ENCODE peak calls at places on chromosomes 7 and 10, in four cellular contexts. K, C, D and W are unnamed samples.

GRCh38 chr7:2873686-2874551 is 29.8 kb upstream of the GNA12 start:
- DNase-seq in K (peak), C (no peak), D (peak), W (peak)

GRCh38 chr10:62268027-62268398 is 631 bp downstream of the RTKN2 start:
- DNase-seq in K (no peak), C (no peak), D (peak), W (no peak)

GRCh38 chr10:107013258-107014001 is 151.1 kb downstream of the SORCS1 start:
- DNase-seq in K (no peak), C (no peak), D (no peak), W (no peak)

GRCh38 chr7:157496426-157497275 is 159.8 kb downstream of the DNAJB6 start:
- DNase-seq in K (no peak), C (no peak), D (no peak), W (no peak)

GRCh38 chr7:108132551-108133265 is 2.5 kb upstream of the LAMB4 start:
- DNase-seq in K (no peak), C (no peak), D (no peak), W (no peak)

GRCh38 chr10:42969147-42969546 is 107.7 kb upstream of the RET start:
- DNase-seq in K (no peak), C (no peak), D (no peak), W (no peak)

GRCh38 chr7:135717686-135718085 is 10.3 kb downstream of the SLC13A4 start:
- DNase-seq in K (no peak), C (no peak), D (no peak), W (no peak)

GRCh38 chr10:77609781-77610272 is 27.8 kb downstream of the KCNMA1 start:
- DNase-seq in K (peak), C (no peak), D (no peak), W (no peak)

GRCh38 chr7:12103948-12104347 is 107.1 kb upstream of the TMEM106B start:
- DNase-seq in K (no peak), C (no peak), D (no peak), W (no peak)

GRCh38 chr10:127243490-127244272 is 47.3 kb upstream of the INSYN2A start:
- DNase-seq in K (peak), C (peak), D (peak), W (peak)

GRCh38 chr10:101287922-101288638 is 58.8 kb upstream of the LBX1 start:
- DNase-seq in K (peak), C (peak), D (peak), W (peak)

GRCh38 chr10:24708081-24708480 is 15.6 kb downstream of the ARHGAP21 start:
- DNase-seq in K (no peak), C (no peak), D (no peak), W (no peak)

GRCh38 chr10:77245953-77246352 is 391.7 kb downstream of the KCNMA1 start:
- DNase-seq in K (peak), C (no peak), D (no peak), W (no peak)

GRCh38 chr7:28407643-28408042 is 4.7 kb upstream of the CREB5 start:
- DNase-seq in K (peak), C (no peak), D (peak), W (no peak)

GRCh38 chr7:36486336-36486735 is 96.7 kb downstream of the ANLN start:
- DNase-seq in K (no peak), C (no peak), D (no peak), W (no peak)

GRCh38 chr10:69057261-69057950 is 30.5 kb upstream of the SRGN start:
- DNase-seq in K (no peak), C (no peak), D (no peak), W (no peak)

GRCh38 chr10:77837248-77837924 is 89.2 kb downstream of the DLG5 start:
- DNase-seq in K (peak), C (peak), D (no peak), W (peak)

GRCh38 chr10:28503114-28503513 is 29.8 kb upstream of the WAC start:
- DNase-seq in K (no peak), C (no peak), D (no peak), W (peak)

GRCh38 chr10:112131361-112131760 is 52.2 kb downstream of the GPAM start:
- DNase-seq in K (no peak), C (no peak), D (no peak), W (no peak)

GRCh38 chr7:3089493-3089892 is 45.8 kb upstream of the CARD11 start:
- DNase-seq in K (peak), C (no peak), D (peak), W (peak)

GRCh38 chr7:6028563-6028962 is 2.6 kb upstream of the ANKRD61 start:
- DNase-seq in K (no peak), C (no peak), D (no peak), W (no peak)

GRCh38 chr10:102470579-102471546 is 19.5 kb upstream of the C10orf95 start:
- DNase-seq in K (no peak), C (no peak), D (no peak), W (no peak)

GRCh38 chr7:129707910-129708490 is 96.5 kb downstream of the NRF1 start:
- DNase-seq in K (no peak), C (no peak), D (no peak), W (no peak)

GRCh38 chr7:130732980-130733865 is 784 bp downstream of the KLF14 start:
- DNase-seq in K (peak), C (peak), D (peak), W (no peak)

GRCh38 chr10:122054046-122055025 is 65.4 kb downstream of the TACC2 start:
- DNase-seq in K (peak), C (peak), D (peak), W (no peak)

GRCh38 chr7:81468516-81468915 is 301.3 kb downstream of the HGF start:
- DNase-seq in K (no peak), C (no peak), D (no peak), W (no peak)

GRCh38 chr7:157250605-157251228 is 86.1 kb upstream of the DNAJB6 start:
- DNase-seq in K (peak), C (peak), D (peak), W (no peak)

GRCh38 chr7:107506683-107507339 is 37.0 kb downstream of the GPR22 start:
- DNase-seq in K (peak), C (no peak), D (no peak), W (peak)

GRCh38 chr7:34078864-34079263 is 173.5 kb downstream of the BMPER start:
- DNase-seq in K (no peak), C (no peak), D (no peak), W (no peak)

GRCh38 chr7:92584953-92585352 is 5.2 kb downstream of the FAM133B start:
- DNase-seq in K (no peak), C (peak), D (no peak), W (no peak)

GRCh38 chr10:24448351-24449009 is 239.5 kb downstream of the KIAA1217 start:
- DNase-seq in K (peak), C (no peak), D (no peak), W (no peak)

GRCh38 chr10:87053121-87053520 is 33.0 kb downstream of the FAM25A start:
- DNase-seq in K (no peak), C (peak), D (no peak), W (no peak)

GRCh38 chr7:120709931-120710330 is 148.0 kb downstream of the TSPAN12 start:
- DNase-seq in K (no peak), C (no peak), D (no peak), W (no peak)

GRCh38 chr7:96508371-96508770 is 186.5 kb upstream of the SLC25A13 start:
- DNase-seq in K (no peak), C (no peak), D (no peak), W (no peak)

GRCh38 chr7:39683216-39683845 is 60.0 kb downstream of the RALA start:
- DNase-seq in K (peak), C (no peak), D (no peak), W (no peak)

GRCh38 chr7:151229249-151229648 is 2.2 kb upstream of the ABCF2 start:
- DNase-seq in K (no peak), C (no peak), D (no peak), W (no peak)

GRCh38 chr7:151228024-151228866 is 1.2 kb upstream of the ABCF2 start:
- DNase-seq in K (no peak), C (no peak), D (no peak), W (no peak)

GRCh38 chr7:151226560-151226874 is 488 bp downstream of the ABCF2 start:
- DNase-seq in K (no peak), C (no peak), D (no peak), W (no peak)

GRCh38 chr7:151225948-151226510 is 976 bp downstream of the ABCF2 start:
- DNase-seq in K (no peak), C (no peak), D (no peak), W (no peak)

GRCh38 chr7:151226875-151227782 is at the start of gene ABCF2:
- DNase-seq in K (peak), C (peak), D (peak), W (peak)
- TF ChIP-seq POLR2A in K (peak), C (peak), D (peak), W (peak)

GRCh38 chr7:30179016-30179436 is 44.2 kb downstream of the MTURN start:
- DNase-seq in K (no peak), C (no peak), D (no peak), W (no peak)
- TF ChIP-seq POLR2A in K (no peak), C (no peak), D (no peak), W (no peak)

DNA sequence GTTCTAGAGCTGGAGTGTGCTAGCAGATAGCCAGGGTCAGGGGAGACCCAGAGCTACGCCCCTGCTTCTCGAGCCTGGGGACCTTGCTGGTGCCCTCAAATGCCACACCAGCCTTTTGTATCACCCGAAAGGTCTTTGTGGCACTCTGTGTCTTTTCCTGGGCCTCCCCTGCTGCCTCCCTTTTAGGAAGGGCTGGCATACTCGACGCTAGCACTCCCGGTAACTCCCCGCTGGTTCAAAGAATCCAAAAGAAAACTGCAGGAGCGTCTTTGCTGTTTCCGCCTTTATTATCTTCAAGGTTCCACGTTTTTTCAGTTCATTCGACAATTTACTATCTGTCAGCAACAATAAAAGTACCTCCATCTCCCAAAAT is 36.3 kb downstream of the CTBP2 start:
- DNase-seq in K (no peak), C (no peak), D (no peak), W (no peak)
- TF ChIP-seq POLR2A in K (no peak), C (no peak), D (no peak), W (no peak)

GRCh38 chr10:84200537-84201243 is 6.4 kb downstream of the CDHR1 start:
- DNase-seq in K (no peak), C (peak), D (no peak), W (no peak)

GRCh38 chr10:84201682-84202081 is 7.3 kb downstream of the CDHR1 start:
- DNase-seq in K (no peak), C (no peak), D (no peak), W (no peak)

GRCh38 chr10:84202349-84202748 is 8.0 kb downstream of the CDHR1 start:
- DNase-seq in K (no peak), C (no peak), D (no peak), W (no peak)

GRCh38 chr10:84198206-84198915 is 4.0 kb downstream of the CDHR1 start:
- DNase-seq in K (no peak), C (no peak), D (no peak), W (no peak)

DNA sequence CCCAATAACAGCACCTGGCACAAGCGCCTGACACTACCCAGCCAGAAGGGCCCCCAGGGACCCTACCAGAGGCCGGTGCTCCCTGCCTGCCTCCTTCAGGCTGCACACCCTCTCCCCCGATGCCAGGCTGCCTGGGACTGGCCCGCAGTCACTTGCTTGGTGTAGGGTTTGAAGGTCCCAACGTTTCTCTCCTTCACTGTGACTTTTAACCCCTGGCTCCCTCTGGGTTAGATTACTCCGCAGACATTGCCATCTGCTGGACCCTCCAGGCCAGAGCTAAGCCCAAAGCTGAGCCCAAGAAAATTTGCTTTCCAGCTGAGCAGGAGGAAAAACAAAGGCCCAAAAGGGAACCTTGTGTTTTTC is 6.9 kb downstream of the CDHR1 start:
- DNase-seq in K (no peak), C (no peak), D (no peak), W (no peak)
- TF ChIP-seq POLR2A in K (no peak), C (no peak), D (no peak), W (no peak)

DNA sequence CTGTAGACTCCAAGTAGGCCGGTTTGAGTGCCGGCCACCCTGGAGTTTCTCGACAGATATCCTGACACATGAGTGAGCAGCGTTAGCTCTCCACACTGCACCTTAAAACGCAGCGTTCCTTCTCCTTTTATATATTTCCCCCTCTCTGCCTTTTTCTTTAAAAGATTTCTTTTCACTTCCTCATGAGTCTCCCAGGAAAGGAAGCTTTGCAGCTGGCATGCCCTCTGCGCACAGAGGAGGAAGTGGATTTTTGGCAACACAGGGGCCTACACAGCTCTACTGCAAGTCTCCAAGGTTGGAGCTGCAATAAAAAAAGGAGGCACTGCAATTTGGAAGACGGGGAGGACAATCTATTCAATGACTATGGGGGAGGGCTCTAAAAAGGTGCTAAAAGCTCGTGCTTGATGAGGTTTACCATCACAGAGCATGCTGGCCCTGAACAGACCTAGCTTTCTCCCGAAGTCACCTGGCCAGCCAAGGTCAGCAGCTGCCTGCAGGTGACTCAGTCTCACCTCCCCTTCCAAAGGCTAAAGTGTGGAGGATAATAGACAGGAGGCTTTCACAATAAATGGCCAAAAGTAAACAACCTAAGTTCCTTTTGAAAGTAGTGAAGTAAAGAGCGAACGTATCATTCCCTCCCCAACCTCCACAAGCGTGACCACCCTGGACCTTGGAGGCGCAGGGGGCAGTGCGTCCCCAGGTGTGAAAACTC is 252.8 kb downstream of the ZMYND11 start:
- DNase-seq in K (no peak), C (no peak), D (no peak), W (no peak)
- TF ChIP-seq POLR2A in K (no peak), C (no peak), D (no peak), W (no peak)

DNA sequence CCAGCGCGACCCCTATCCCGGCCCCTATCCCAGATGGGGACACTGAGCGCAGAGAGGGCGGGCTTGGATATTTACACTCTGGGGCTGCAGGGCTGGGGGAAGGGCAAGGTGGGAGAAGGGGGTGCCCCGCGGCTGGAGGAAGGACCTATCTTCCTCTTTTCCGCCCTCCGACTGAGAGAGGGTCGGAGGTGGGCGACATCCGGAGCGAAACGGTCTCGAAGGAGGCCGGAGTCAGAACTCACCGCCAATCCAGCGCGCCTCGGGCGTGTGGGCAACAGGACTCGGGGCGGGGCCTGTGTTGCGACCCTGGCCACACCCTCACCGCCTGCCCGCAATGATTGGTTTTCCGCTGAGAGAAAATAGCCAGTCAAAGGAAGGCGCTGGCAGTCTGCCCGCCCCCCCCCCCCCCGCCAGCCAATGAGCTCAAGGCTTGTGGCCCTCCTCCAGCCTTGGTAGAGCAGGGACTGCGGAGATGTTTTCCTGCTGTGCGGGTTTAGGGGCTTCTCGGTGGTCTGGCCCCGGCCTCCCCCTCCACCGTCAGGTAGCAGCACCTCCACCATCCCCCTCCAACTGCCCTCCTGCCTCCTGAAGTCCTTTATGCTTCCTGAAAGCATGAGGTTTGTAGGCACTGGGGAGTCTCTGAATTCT is at the start of gene METTL27:
- DNase-seq in K (peak), C (peak), D (peak), W (peak)
- TF ChIP-seq POLR2A in K (peak), C (peak), D (peak), W (peak)

GRCh38 chr7:18175801-18176450 is 148.3 kb upstream of the PRPS1L1 start:
- DNase-seq in K (no peak), C (no peak), D (no peak), W (no peak)

GRCh38 chr7:18177129-18177814 is 149.6 kb upstream of the PRPS1L1 start:
- DNase-seq in K (no peak), C (no peak), D (no peak), W (no peak)

GRCh38 chr7:18180685-18181084 is 153.0 kb upstream of the PRPS1L1 start:
- DNase-seq in K (no peak), C (no peak), D (no peak), W (no peak)

GRCh38 chr7:18179058-18179457 is 151.4 kb upstream of the PRPS1L1 start:
- DNase-seq in K (no peak), C (no peak), D (no peak), W (no peak)

GRCh38 chr7:18177815-18178660 is 150.4 kb upstream of the PRPS1L1 start:
- DNase-seq in K (no peak), C (no peak), D (no peak), W (no peak)
- TF ChIP-seq POLR2A in K (no peak), C (no peak), D (no peak), W (no peak)

GRCh38 chr10:88385601-88386203 is 197.4 kb downstream of the RNLS start:
- DNase-seq in K (no peak), C (no peak), D (peak), W (peak)
- TF ChIP-seq POLR2A in K (no peak), C (no peak), D (no peak), W (no peak)

DNA sequence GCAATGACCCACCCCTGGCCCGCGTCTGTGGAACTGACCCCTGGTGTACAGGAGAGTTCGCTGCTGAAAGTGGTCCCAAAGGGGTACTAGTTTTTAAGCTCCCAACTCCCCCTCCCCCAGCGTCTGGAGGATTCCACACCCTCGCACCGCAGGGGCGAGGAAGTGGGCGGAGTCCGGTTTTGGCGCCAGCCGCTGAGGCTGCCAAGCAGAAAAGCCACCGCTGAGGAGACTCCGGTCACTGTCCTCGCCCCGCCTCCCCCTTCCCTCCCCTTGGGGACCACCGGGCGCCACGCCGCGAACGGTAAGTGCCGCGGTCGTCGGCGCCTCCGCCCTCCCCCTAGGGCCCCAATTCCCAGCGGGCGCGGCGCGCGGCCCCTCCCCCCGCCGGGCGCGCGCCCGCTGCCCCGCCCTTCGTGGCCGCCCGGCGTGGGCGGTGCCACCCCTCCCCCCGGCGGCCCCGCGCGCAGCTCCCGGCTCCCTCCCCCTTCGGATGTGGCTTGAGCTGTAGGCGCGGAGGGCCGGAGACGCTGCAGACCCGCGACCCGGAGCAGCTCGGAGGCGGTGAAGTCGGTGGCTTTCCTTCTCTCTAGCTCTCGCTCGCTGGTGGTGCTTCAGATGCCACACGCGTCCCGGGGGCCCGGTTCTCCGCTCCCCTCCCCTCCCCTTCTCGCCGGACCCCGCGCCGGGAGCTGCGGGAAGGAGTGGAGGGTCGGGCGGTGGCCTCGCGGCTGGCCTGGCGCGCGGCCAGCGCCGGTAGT is at the start of gene CBX3:
- DNase-seq in K (peak), C (peak), D (peak), W (peak)
- TF ChIP-seq POLR2A in K (peak), C (no peak), D (peak), W (peak)